ENCODE peak calls at places on chromosomes 1 and 21, in five cellular contexts. Q is fibroblast of lung, U is NCI-H510A, D is AG04450, L is globus pallidus. J is an unnamed sample.

GRCh38 chr21:31886896-31887595 is 14.2 kb downstream of the HUNK start:
- DNase-seq in L (no peak), D (no peak), Q (peak), U (no peak), J (no peak)

GRCh38 chr21:34845521-34846213 is 176.9 kb downstream of the CLIC6 start:
- DNase-seq in U (no peak), D (peak), L (no peak), Q (peak), J (peak)

GRCh38 chr1:61163355-61163754 is 81.0 kb downstream of the NFIA start:
- DNase-seq in U (no peak), D (no peak), Q (no peak), L (no peak), J (no peak)

GRCh38 chr1:46469846-46470245 is 19.8 kb upstream of the DMBX1 start:
- DNase-seq in Q (no peak), U (no peak), D (no peak), L (no peak), J (no peak)

GRCh38 chr21:26070822-26071425 is 99.6 kb downstream of the APP start:
- DNase-seq in U (no peak), Q (peak), L (no peak), D (no peak), J (no peak)

GRCh38 chr1:31238986-31239613 is 587 bp downstream of the NKAIN1 start:
- DNase-seq in L (no peak), U (no peak), D (no peak), Q (peak), J (peak)

GRCh38 chr1:5968161-5968736 is 24.0 kb downstream of the NPHP4 start:
- DNase-seq in Q (no peak), U (no peak), D (no peak), L (no peak), J (no peak)

GRCh38 chr21:23811802-23812201 is 1795.5 kb downstream of the MRPL39 start:
- DNase-seq in D (no peak), L (peak), U (no peak), Q (no peak), J (no peak)

GRCh38 chr1:3501856-3502665 is 47.6 kb downstream of the ARHGEF16 start:
- DNase-seq in Q (peak), D (no peak), L (peak), U (no peak), J (peak)

GRCh38 chr1:118991448-118991847 is 3.3 kb upstream of the TBX15 start:
- DNase-seq in D (no peak), Q (no peak), U (no peak), L (no peak), J (no peak)

GRCh38 chr1:110434946-110435345 is 16.0 kb upstream of the PROK1 start:
- DNase-seq in D (no peak), Q (no peak), U (no peak), L (no peak), J (no peak)

GRCh38 chr1:28921286-28921869 is 7.0 kb downstream of the EPB41 start:
- DNase-seq in Q (no peak), U (no peak), D (no peak), L (no peak), J (no peak)

GRCh38 chr1:235624751-235625192 is 24.8 kb downstream of the GNG4 start:
- DNase-seq in L (no peak), D (no peak), U (no peak), Q (peak), J (peak)

GRCh38 chr1:177854951-177855350 is 114.9 kb downstream of the SEC16B start:
- DNase-seq in D (no peak), U (no peak), Q (no peak), L (no peak), J (no peak)

GRCh38 chr1:40001456-40001855 is 39.1 kb upstream of the CAP1 start:
- DNase-seq in D (no peak), L (no peak), Q (no peak), U (no peak), J (peak)

GRCh38 chr1:54965624-54966340 is 14.6 kb upstream of the TMEM61 start:
- DNase-seq in U (no peak), D (no peak), Q (peak), L (no peak), J (peak)

GRCh38 chr1:201903135-201903534 is 14.4 kb downstream of the SHISA4 start:
- DNase-seq in D (no peak), L (no peak), Q (peak), U (no peak), J (no peak)

GRCh38 chr21:17903029-17903806 is 84.1 kb upstream of the C21orf91 start:
- DNase-seq in Q (peak), D (peak), U (no peak), L (peak), J (peak)

GRCh38 chr1:234069760-234070159 is 165.3 kb downstream of the SLC35F3 start:
- DNase-seq in L (no peak), D (no peak), Q (no peak), U (no peak), J (peak)

GRCh38 chr21:36959020-36959835 is 7.2 kb downstream of the HLCS start:
- DNase-seq in Q (no peak), U (no peak), D (no peak), L (no peak), J (no peak)

GRCh38 chr21:18318156-18318555 is 73.5 kb downstream of the CHODL start:
- DNase-seq in D (no peak), L (no peak), Q (no peak), U (no peak), J (no peak)

GRCh38 chr1:221716713-221717490 is 25.0 kb downstream of the DUSP10 start:
- DNase-seq in Q (no peak), L (no peak), D (no peak), U (no peak), J (no peak)

J was measured in lung microvascular endothelial cell.